ENCODE peak calls at places on chromosomes 6 and 20, in six cellular contexts. One of them, this sample, is unnamed.

GRCh38 chr6:139577991-139578604 is 203.7 kb upstream of the CITED2 start:
- DNase-seq in NAMALWA: no peak
- DNase-seq in psoas muscle: no peak
- DNase-seq in body of pancreas: no peak
- DNase-seq in bronchial epithelial cell: peak
- DNase-seq in NCI-H2171 treated with DMSO at 0.1 percent for 48 hours: no peak
- DNase-seq in this sample: no peak

GRCh38 chr6:132253906-132254305 is 147.4 kb downstream of the MOXD1 start:
- DNase-seq in body of pancreas: no peak
- DNase-seq in NCI-H2171 treated with DMSO at 0.1 percent for 48 hours: no peak
- DNase-seq in NAMALWA: no peak
- DNase-seq in bronchial epithelial cell: no peak
- DNase-seq in psoas muscle: no peak
- DNase-seq in this sample: no peak

GRCh38 chr6:133613231-133613630 is 275.7 kb upstream of the TCF21 start:
- DNase-seq in psoas muscle: no peak
- DNase-seq in bronchial epithelial cell: no peak
- DNase-seq in NAMALWA: no peak
- DNase-seq in NCI-H2171 treated with DMSO at 0.1 percent for 48 hours: no peak
- DNase-seq in body of pancreas: no peak
- DNase-seq in this sample: no peak

GRCh38 chr6:6610031-6610591 is 21.6 kb downstream of the LY86 start:
- DNase-seq in body of pancreas: no peak
- DNase-seq in NCI-H2171 treated with DMSO at 0.1 percent for 48 hours: no peak
- DNase-seq in psoas muscle: no peak
- DNase-seq in NAMALWA: peak
- DNase-seq in bronchial epithelial cell: no peak
- DNase-seq in this sample: no peak

GRCh38 chr6:157224178-157224956 is 99.0 kb downstream of the TMEM242 start:
- DNase-seq in NAMALWA: peak
- DNase-seq in body of pancreas: no peak
- DNase-seq in psoas muscle: no peak
- DNase-seq in bronchial epithelial cell: no peak
- DNase-seq in NCI-H2171 treated with DMSO at 0.1 percent for 48 hours: no peak
- DNase-seq in this sample: no peak

GRCh38 chr20:24632581-24632980 is 163.2 kb downstream of the SYNDIG1 start:
- DNase-seq in bronchial epithelial cell: no peak
- DNase-seq in psoas muscle: no peak
- DNase-seq in NAMALWA: no peak
- DNase-seq in body of pancreas: no peak
- DNase-seq in NCI-H2171 treated with DMSO at 0.1 percent for 48 hours: peak
- DNase-seq in this sample: no peak

GRCh38 chr20:50484271-50484976 is 25.8 kb upstream of the PTPN1 start:
- DNase-seq in NAMALWA: no peak
- DNase-seq in body of pancreas: no peak
- DNase-seq in psoas muscle: no peak
- DNase-seq in bronchial epithelial cell: no peak
- DNase-seq in NCI-H2171 treated with DMSO at 0.1 percent for 48 hours: no peak
- DNase-seq in this sample: no peak

GRCh38 chr6:168746013-168746412 is 305.0 kb downstream of the SMOC2 start:
- DNase-seq in bronchial epithelial cell: no peak
- DNase-seq in psoas muscle: no peak
- DNase-seq in NCI-H2171 treated with DMSO at 0.1 percent for 48 hours: no peak
- DNase-seq in NAMALWA: no peak
- DNase-seq in body of pancreas: no peak
- DNase-seq in this sample: no peak

GRCh38 chr20:7459123-7459522 is 481.1 kb downstream of the HAO1 start:
- DNase-seq in psoas muscle: no peak
- DNase-seq in body of pancreas: no peak
- DNase-seq in bronchial epithelial cell: peak
- DNase-seq in NAMALWA: no peak
- DNase-seq in NCI-H2171 treated with DMSO at 0.1 percent for 48 hours: no peak
- DNase-seq in this sample: no peak

GRCh38 chr6:125699591-125699990 is 49.8 kb upstream of the HEY2 start:
- DNase-seq in bronchial epithelial cell: no peak
- DNase-seq in NAMALWA: peak
- DNase-seq in psoas muscle: no peak
- DNase-seq in NCI-H2171 treated with DMSO at 0.1 percent for 48 hours: peak
- DNase-seq in body of pancreas: no peak
- DNase-seq in this sample: no peak

GRCh38 chr6:68756454-68757375 is 121.6 kb downstream of the ADGRB3 start:
- DNase-seq in NAMALWA: no peak
- DNase-seq in psoas muscle: no peak
- DNase-seq in bronchial epithelial cell: no peak
- DNase-seq in body of pancreas: no peak
- DNase-seq in NCI-H2171 treated with DMSO at 0.1 percent for 48 hours: peak
- DNase-seq in this sample: no peak

GRCh38 chr20:33896509-33896908 is 85.4 kb downstream of the CHMP4B start:
- DNase-seq in psoas muscle: no peak
- DNase-seq in NAMALWA: no peak
- DNase-seq in NCI-H2171 treated with DMSO at 0.1 percent for 48 hours: no peak
- DNase-seq in bronchial epithelial cell: no peak
- DNase-seq in body of pancreas: peak
- DNase-seq in this sample: no peak

GRCh38 chr6:163529605-163530004 is 115.1 kb downstream of the QKI start:
- DNase-seq in psoas muscle: no peak
- DNase-seq in NAMALWA: no peak
- DNase-seq in bronchial epithelial cell: peak
- DNase-seq in NCI-H2171 treated with DMSO at 0.1 percent for 48 hours: no peak
- DNase-seq in body of pancreas: no peak
- DNase-seq in this sample: no peak

GRCh38 chr6:149942461-149942829 is 631 bp downstream of the ULBP2 start:
- DNase-seq in psoas muscle: no peak
- DNase-seq in NAMALWA: no peak
- DNase-seq in NCI-H2171 treated with DMSO at 0.1 percent for 48 hours: no peak
- DNase-seq in body of pancreas: no peak
- DNase-seq in bronchial epithelial cell: no peak
- DNase-seq in this sample: no peak

GRCh38 chr6:82268301-82268846 is 20.8 kb upstream of the IBTK start:
- DNase-seq in NAMALWA: no peak
- DNase-seq in NCI-H2171 treated with DMSO at 0.1 percent for 48 hours: no peak
- DNase-seq in body of pancreas: no peak
- DNase-seq in psoas muscle: no peak
- DNase-seq in bronchial epithelial cell: no peak
- DNase-seq in this sample: no peak

GRCh38 chr20:25269057-25269832 is 21.4 kb downstream of the PYGB start:
- DNase-seq in NAMALWA: no peak
- DNase-seq in body of pancreas: no peak
- DNase-seq in psoas muscle: peak
- DNase-seq in NCI-H2171 treated with DMSO at 0.1 percent for 48 hours: no peak
- DNase-seq in bronchial epithelial cell: no peak
- DNase-seq in this sample: no peak

GRCh38 chr6:82015043-82015442 is 232.5 kb downstream of the IBTK start:
- DNase-seq in bronchial epithelial cell: peak
- DNase-seq in body of pancreas: no peak
- DNase-seq in NCI-H2171 treated with DMSO at 0.1 percent for 48 hours: no peak
- DNase-seq in psoas muscle: no peak
- DNase-seq in NAMALWA: no peak
- DNase-seq in this sample: no peak

GRCh38 chr6:36326351-36326995 is 10.2 kb downstream of the BNIP5 start:
- DNase-seq in bronchial epithelial cell: no peak
- DNase-seq in psoas muscle: no peak
- DNase-seq in body of pancreas: no peak
- DNase-seq in NCI-H2171 treated with DMSO at 0.1 percent for 48 hours: peak
- DNase-seq in NAMALWA: no peak
- DNase-seq in this sample: no peak

GRCh38 chr6:150495126-150495525 is 104.6 kb upstream of the PLEKHG1 start:
- DNase-seq in bronchial epithelial cell: no peak
- DNase-seq in NCI-H2171 treated with DMSO at 0.1 percent for 48 hours: no peak
- DNase-seq in psoas muscle: no peak
- DNase-seq in NAMALWA: no peak
- DNase-seq in body of pancreas: no peak
- DNase-seq in this sample: no peak

GRCh38 chr6:27426045-27426620 is 37.6 kb downstream of the ZNF391 start:
- DNase-seq in NCI-H2171 treated with DMSO at 0.1 percent for 48 hours: peak
- DNase-seq in body of pancreas: no peak
- DNase-seq in NAMALWA: no peak
- DNase-seq in bronchial epithelial cell: peak
- DNase-seq in psoas muscle: no peak
- DNase-seq in this sample: no peak